ENCODE peak calls at places on chromosomes 1 and 21, in nine cellular contexts. E is heart right ventricle, F is endothelial cell of umbilical vein, M is cardiac fibroblast, L is fibroblast of mammary gland, H is NCI-H1436, U is neural progenitor cell, O is AG08396, G is activated B cell treated with CpG ODN at 0.5 μM for 24 hours. W is an unnamed sample.

GRCh38 chr21:40847956-40848355 is 998 bp upstream of the DSCAM start:
- DNase-seq in M (no peak), H (no peak), L (no peak), E (no peak), O (no peak), G (no peak), F (no peak), U (peak; percentile 31), W (no peak)

GRCh38 chr1:41874350-41874749 is 44.4 kb downstream of the HIVEP3 start:
- DNase-seq in F (no peak), G (no peak), L (no peak), H (no peak), U (peak; percentile 44), O (no peak), M (no peak), E (no peak), W (no peak)

GRCh38 chr1:6082430-6082971 is 36.8 kb downstream of the KCNAB2 start:
- DNase-seq in H (no peak), L (peak; percentile 19), G (no peak), M (peak; percentile 48), O (peak; percentile 78), F (no peak), U (peak; percentile 50), E (no peak), W (no peak)

GRCh38 chr1:203368624-203369451 is 17.9 kb upstream of the FMOD start:
- DNase-seq in F (peak; percentile 47), M (peak; percentile 95), O (peak; percentile 55), H (no peak), U (no peak), E (peak; percentile 76), L (peak; percentile 91), G (no peak), W (no peak)

GRCh38 chr1:201226859-201227488 is 36.4 kb downstream of the IGFN1 start:
- DNase-seq in M (no peak), G (no peak), F (no peak), L (no peak), E (no peak), O (no peak), H (no peak), U (no peak), W (no peak)

GRCh38 chr1:226733309-226733708 is 5.8 kb downstream of the ITPKB start:
- DNase-seq in E (no peak), H (no peak), L (no peak), G (no peak), O (no peak), U (no peak), M (no peak), F (no peak), W (no peak)

GRCh38 chr1:164617607-164618564 is 58.9 kb downstream of the PBX1 start:
- DNase-seq in F (peak; percentile 32), H (peak; percentile 52), U (peak; percentile 48), L (peak; percentile 54), G (no peak), M (no peak), O (peak; percentile 32), E (no peak), W (no peak)

GRCh38 chr1:242828199-242828598 is 303.7 kb upstream of the PLD5 start:
- DNase-seq in U (peak; percentile 16), H (no peak), O (no peak), G (no peak), E (no peak), F (no peak), L (no peak), M (no peak), W (no peak)

GRCh38 chr1:150149490-150150453 is at the start of gene PLEKHO1:
- DNase-seq in U (peak; percentile 85), G (peak; percentile 76), H (peak; percentile 75), O (peak; percentile 91), L (peak; percentile 79), M (peak; percentile 87), E (peak; percentile 90), F (peak; percentile 88), W (peak; percentile 76)

GRCh38 chr1:176450526-176450925 is 12.4 kb upstream of the PAPPA2 start:
- DNase-seq in H (no peak), L (peak; percentile 77), U (no peak), O (no peak), G (no peak), F (no peak), M (no peak), E (no peak), W (no peak)

GRCh38 chr1:84510668-84511067 is 4.3 kb upstream of the GNG5 start:
- DNase-seq in H (no peak), O (no peak), G (no peak), E (no peak), L (peak; percentile 4), U (no peak), M (no peak), F (no peak), W (no peak)

GRCh38 chr1:224980181-224980580 is 50.7 kb downstream of the DNAH14 start:
- DNase-seq in L (no peak), F (no peak), M (no peak), O (no peak), H (no peak), E (no peak), G (no peak), U (no peak), W (no peak)

GRCh38 chr1:220878223-220879081 is 791 bp upstream of the HLX start:
- DNase-seq in L (peak; percentile 36), E (peak; percentile 42), F (no peak), U (peak; percentile 46), O (peak; percentile 12), G (no peak), M (no peak), H (no peak), W (no peak)

GRCh38 chr1:40612345-40612831 is 53.1 kb downstream of the RIMS3 start:
- DNase-seq in M (peak; percentile 77), U (peak; percentile 74), F (peak; percentile 71), L (peak; percentile 65), H (peak; percentile 73), E (peak; percentile 74), O (peak; percentile 80), G (peak; percentile 27), W (peak; percentile 34)

GRCh38 chr1:22105611-22106207 is 37.2 kb downstream of the WNT4 start:
- DNase-seq in E (no peak), G (no peak), F (peak; percentile 62), O (peak; percentile 50), U (peak; percentile 69), M (peak; percentile 78), L (peak; percentile 72), H (peak; percentile 44), W (no peak)